ENCODE peak calls at places on chromosomes 6 and 20, in ten cellular contexts. One of them, this sample, is unnamed.

GRCh38 chr6:152529364-152529763 is 107.8 kb downstream of the SYNE1 start:
- DNase-seq in spleen: no peak
- DNase-seq in sigmoid colon: no peak
- DNase-seq in transverse colon: no peak
- DNase-seq in breast epithelium: no peak
- DNase-seq in HepG2: no peak
- DNase-seq in H1: no peak
- DNase-seq in endothelial cell of umbilical vein: no peak
- DNase-seq in HCT116: no peak
- DNase-seq in GM23338: no peak
- DNase-seq in this sample: no peak

GRCh38 chr20:12371955-12372354 is 454.3 kb downstream of the BTBD3 start:
- DNase-seq in GM23338: no peak
- DNase-seq in HepG2: no peak
- DNase-seq in HCT116: no peak
- DNase-seq in breast epithelium: no peak
- DNase-seq in endothelial cell of umbilical vein: no peak
- DNase-seq in sigmoid colon: no peak
- DNase-seq in H1: no peak
- DNase-seq in spleen: no peak
- DNase-seq in transverse colon: peak
- DNase-seq in this sample: no peak

GRCh38 chr20:61042501-61043385 is 209.3 kb upstream of the CDH4 start:
- DNase-seq in HepG2: no peak
- DNase-seq in sigmoid colon: no peak
- DNase-seq in transverse colon: no peak
- DNase-seq in HCT116: no peak
- DNase-seq in spleen: no peak
- DNase-seq in GM23338: no peak
- DNase-seq in endothelial cell of umbilical vein: no peak
- DNase-seq in breast epithelium: no peak
- DNase-seq in H1: no peak
- DNase-seq in this sample: no peak

GRCh38 chr6:1767481-1768246 is 157.9 kb downstream of the FOXC1 start:
- DNase-seq in endothelial cell of umbilical vein: peak
- DNase-seq in HCT116: no peak
- DNase-seq in spleen: no peak
- DNase-seq in H1: no peak
- DNase-seq in breast epithelium: no peak
- DNase-seq in transverse colon: no peak
- DNase-seq in sigmoid colon: no peak
- DNase-seq in GM23338: no peak
- DNase-seq in HepG2: no peak
- DNase-seq in this sample: no peak

GRCh38 chr6:130535242-130535641 is 169.4 kb downstream of the TMEM200A start:
- DNase-seq in sigmoid colon: no peak
- DNase-seq in endothelial cell of umbilical vein: no peak
- DNase-seq in spleen: no peak
- DNase-seq in HCT116: no peak
- DNase-seq in GM23338: no peak
- DNase-seq in transverse colon: no peak
- DNase-seq in H1: no peak
- DNase-seq in breast epithelium: no peak
- DNase-seq in HepG2: no peak
- DNase-seq in this sample: no peak

GRCh38 chr6:27814665-27815424 is 97.4 kb downstream of the OR2B2 start:
- DNase-seq in HCT116: peak
- DNase-seq in HepG2: peak
- DNase-seq in GM23338: peak
- DNase-seq in spleen: peak
- DNase-seq in sigmoid colon: peak
- DNase-seq in endothelial cell of umbilical vein: peak
- DNase-seq in transverse colon: peak
- DNase-seq in breast epithelium: peak
- DNase-seq in H1: peak
- DNase-seq in this sample: no peak

GRCh38 chr6:153001767-153002612 is 519 bp downstream of the MTRF1L start:
- DNase-seq in HepG2: peak
- DNase-seq in breast epithelium: no peak
- DNase-seq in GM23338: peak
- DNase-seq in HCT116: no peak
- DNase-seq in transverse colon: peak
- DNase-seq in spleen: peak
- DNase-seq in endothelial cell of umbilical vein: peak
- DNase-seq in H1: no peak
- DNase-seq in sigmoid colon: no peak
- DNase-seq in this sample: no peak

GRCh38 chr6:44800171-44800671 is 412.7 kb downstream of the CDC5L start:
- DNase-seq in transverse colon: no peak
- DNase-seq in H1: no peak
- DNase-seq in GM23338: no peak
- DNase-seq in sigmoid colon: no peak
- DNase-seq in HCT116: no peak
- DNase-seq in breast epithelium: peak
- DNase-seq in HepG2: peak
- DNase-seq in endothelial cell of umbilical vein: no peak
- DNase-seq in spleen: no peak
- DNase-seq in this sample: peak

GRCh38 chr20:12640255-12640654 is 368.5 kb upstream of the SPTLC3 start:
- DNase-seq in GM23338: no peak
- DNase-seq in spleen: no peak
- DNase-seq in HepG2: no peak
- DNase-seq in breast epithelium: no peak
- DNase-seq in transverse colon: peak
- DNase-seq in HCT116: no peak
- DNase-seq in H1: no peak
- DNase-seq in endothelial cell of umbilical vein: no peak
- DNase-seq in sigmoid colon: no peak
- DNase-seq in this sample: no peak

GRCh38 chr20:61120595-61121515 is 131.2 kb upstream of the CDH4 start:
- DNase-seq in sigmoid colon: no peak
- DNase-seq in breast epithelium: peak
- DNase-seq in HepG2: peak
- DNase-seq in transverse colon: no peak
- DNase-seq in spleen: no peak
- DNase-seq in H1: peak
- DNase-seq in endothelial cell of umbilical vein: no peak
- DNase-seq in GM23338: peak
- DNase-seq in HCT116: no peak
- DNase-seq in this sample: peak

GRCh38 chr6:91575032-91575431 is 988.2 kb upstream of the MAP3K7 start:
- DNase-seq in GM23338: no peak
- DNase-seq in breast epithelium: no peak
- DNase-seq in H1: no peak
- DNase-seq in spleen: no peak
- DNase-seq in HCT116: no peak
- DNase-seq in HepG2: no peak
- DNase-seq in transverse colon: no peak
- DNase-seq in sigmoid colon: no peak
- DNase-seq in endothelial cell of umbilical vein: no peak
- DNase-seq in this sample: no peak

DNA sequence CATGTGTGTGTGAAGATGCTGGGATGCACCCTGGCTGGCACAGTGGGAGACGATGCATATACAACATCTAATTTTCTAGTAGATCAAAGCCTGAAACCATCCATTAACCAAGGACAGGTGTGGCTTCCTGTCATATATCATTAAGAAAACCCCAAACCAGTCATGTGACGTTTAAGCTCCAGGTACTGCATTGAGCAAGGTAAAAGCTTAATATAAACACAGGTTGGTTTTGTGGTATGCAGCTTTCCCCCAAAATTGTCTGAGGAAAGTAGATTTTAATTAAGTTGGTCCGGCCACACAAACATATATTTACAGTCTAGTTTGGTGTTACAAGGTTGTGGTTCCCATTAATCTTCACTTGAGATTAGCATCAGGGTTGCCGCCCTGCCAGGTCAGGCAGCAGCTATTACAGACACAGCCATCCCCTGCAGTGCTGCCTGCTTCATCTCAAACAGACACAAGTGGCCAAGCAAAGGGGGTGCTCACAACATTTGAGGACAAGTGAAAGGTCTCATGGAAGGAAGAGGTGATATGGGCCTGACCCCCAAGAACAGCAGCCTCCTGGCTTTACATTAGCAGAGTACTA is 48.6 kb upstream of the NAA20 start:
- DNase-seq in GM23338: no peak
- DNase-seq in sigmoid colon: no peak
- DNase-seq in HepG2: no peak
- DNase-seq in spleen: no peak
- DNase-seq in breast epithelium: no peak
- DNase-seq in H1: no peak
- DNase-seq in endothelial cell of umbilical vein: no peak
- DNase-seq in HCT116: no peak
- DNase-seq in transverse colon: no peak
- DNase-seq in this sample: no peak
- TF ChIP-seq POLR2AphosphoS5 in GM23338: no peak
- TF ChIP-seq POLR2AphosphoS5 in sigmoid colon: no peak
- TF ChIP-seq POLR2AphosphoS5 in HepG2: no peak
- TF ChIP-seq POLR2AphosphoS5 in spleen: no peak
- TF ChIP-seq POLR2AphosphoS5 in breast epithelium: no peak
- TF ChIP-seq POLR2AphosphoS5 in H1: no peak
- TF ChIP-seq POLR2AphosphoS5 in endothelial cell of umbilical vein: no peak
- TF ChIP-seq POLR2AphosphoS5 in HCT116: no peak
- TF ChIP-seq POLR2AphosphoS5 in transverse colon: no peak
- TF ChIP-seq POLR2AphosphoS5 in this sample: no peak

DNA sequence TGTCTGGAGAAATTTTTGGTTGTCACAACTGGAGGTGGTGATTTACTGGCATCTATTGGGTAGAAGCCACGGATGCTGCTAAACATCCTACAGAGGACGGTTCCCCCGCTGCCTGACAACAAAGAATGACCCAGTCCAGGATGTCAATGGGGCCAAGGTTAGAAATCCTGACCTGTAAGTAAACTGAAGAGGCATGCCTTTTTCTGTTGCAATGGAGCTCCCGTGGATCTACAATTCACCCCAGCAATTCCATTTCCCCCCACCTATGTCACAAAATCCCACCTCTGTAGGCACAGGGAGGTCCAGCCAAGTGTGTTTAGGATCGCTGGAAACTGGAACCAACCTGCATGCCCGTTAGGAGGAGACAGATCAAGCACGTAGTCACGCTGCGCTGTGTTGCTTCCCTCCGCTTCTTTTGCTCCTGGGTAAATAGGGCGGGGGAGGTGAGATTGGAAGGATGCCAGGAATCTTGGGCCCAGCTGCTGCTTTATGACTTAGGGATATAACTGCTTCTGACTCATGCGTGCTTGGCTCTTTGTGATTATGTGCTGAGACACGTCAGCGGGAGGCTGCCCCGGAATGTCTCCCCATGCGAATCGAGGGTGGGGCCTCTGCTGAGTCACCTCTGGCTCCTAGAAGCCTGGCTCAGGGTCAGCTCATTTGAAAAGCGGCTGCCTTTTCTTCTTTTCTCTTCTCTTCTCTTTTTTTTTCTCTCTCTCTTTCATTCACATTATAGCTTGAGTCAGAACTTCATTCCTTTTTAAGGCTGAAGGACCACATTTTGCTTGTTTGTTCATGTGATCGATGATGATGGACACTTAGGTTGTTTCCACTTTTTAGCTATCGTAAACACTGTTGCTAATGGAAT is 12.4 kb upstream of the PEDS1 start:
- DNase-seq in endothelial cell of umbilical vein: peak
- DNase-seq in sigmoid colon: peak
- DNase-seq in H1: peak
- DNase-seq in spleen: peak
- DNase-seq in HepG2: peak
- DNase-seq in transverse colon: peak
- DNase-seq in breast epithelium: peak
- DNase-seq in HCT116: peak
- DNase-seq in GM23338: peak
- DNase-seq in this sample: no peak
- H3K4me3 ChIP-seq in endothelial cell of umbilical vein: peak
- H3K4me3 ChIP-seq in sigmoid colon: no peak
- H3K4me3 ChIP-seq in H1: peak
- H3K4me3 ChIP-seq in spleen: peak
- H3K4me3 ChIP-seq in HepG2: peak
- H3K4me3 ChIP-seq in transverse colon: no peak
- H3K4me3 ChIP-seq in breast epithelium: peak
- H3K4me3 ChIP-seq in HCT116: peak
- H3K4me3 ChIP-seq in GM23338: peak
- H3K4me3 ChIP-seq in this sample: peak

DNA sequence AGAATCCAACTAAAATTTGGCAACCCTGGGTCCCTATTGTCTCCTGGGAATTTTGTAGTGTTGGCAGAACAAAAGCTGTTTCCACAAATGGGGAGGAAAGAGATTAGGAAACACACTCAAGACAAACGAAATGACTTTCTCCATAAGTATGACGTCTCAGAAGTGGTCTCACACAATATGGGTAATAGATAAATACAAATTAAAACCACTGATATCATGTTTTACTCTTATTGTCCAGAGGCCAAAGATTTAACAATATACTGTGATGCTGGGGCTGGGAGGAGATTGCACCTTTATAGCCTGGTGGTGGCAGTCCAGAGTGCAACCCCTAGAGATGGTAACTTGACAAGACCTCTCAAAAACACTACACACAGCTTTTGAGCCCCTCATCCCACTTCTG is 18.6 kb downstream of the FKBP1A start:
- DNase-seq in HepG2: no peak
- DNase-seq in breast epithelium: no peak
- DNase-seq in GM23338: no peak
- DNase-seq in HCT116: no peak
- DNase-seq in transverse colon: no peak
- DNase-seq in H1: peak
- DNase-seq in sigmoid colon: no peak
- DNase-seq in endothelial cell of umbilical vein: peak
- DNase-seq in spleen: no peak
- DNase-seq in this sample: no peak
- TF ChIP-seq POLR2AphosphoS5 in HepG2: no peak
- TF ChIP-seq POLR2AphosphoS5 in breast epithelium: no peak
- TF ChIP-seq POLR2AphosphoS5 in GM23338: no peak
- TF ChIP-seq POLR2AphosphoS5 in HCT116: no peak
- TF ChIP-seq POLR2AphosphoS5 in transverse colon: no peak
- TF ChIP-seq POLR2AphosphoS5 in H1: no peak
- TF ChIP-seq POLR2AphosphoS5 in sigmoid colon: no peak
- TF ChIP-seq POLR2AphosphoS5 in endothelial cell of umbilical vein: peak
- TF ChIP-seq POLR2AphosphoS5 in spleen: no peak
- TF ChIP-seq POLR2AphosphoS5 in this sample: no peak

DNA sequence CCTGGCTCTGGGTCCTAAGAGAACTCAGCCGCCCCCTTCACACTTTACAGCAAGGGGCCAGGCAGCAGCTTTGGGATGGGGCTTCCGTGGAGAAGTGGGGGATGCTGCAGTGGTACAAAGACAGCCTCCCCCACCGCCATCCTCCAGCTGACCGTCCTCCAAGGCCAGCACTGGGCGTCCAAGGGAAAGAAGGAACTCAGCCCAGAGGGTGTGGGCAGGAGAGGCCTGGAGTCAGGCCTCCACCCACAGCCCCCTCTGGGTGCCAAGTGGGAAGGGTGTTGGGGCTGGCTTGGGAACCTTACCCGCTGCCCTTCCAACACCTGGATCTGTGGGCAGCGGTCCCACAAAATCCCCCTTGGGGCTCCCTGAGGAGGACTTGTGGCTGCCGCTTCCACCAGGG is 13.1 kb downstream of the STMN3 start:
- DNase-seq in endothelial cell of umbilical vein: no peak
- DNase-seq in spleen: peak
- DNase-seq in transverse colon: no peak
- DNase-seq in GM23338: no peak
- DNase-seq in HepG2: no peak
- DNase-seq in HCT116: no peak
- DNase-seq in sigmoid colon: no peak
- DNase-seq in H1: no peak
- DNase-seq in breast epithelium: no peak
- DNase-seq in this sample: no peak
- H3K4me3 ChIP-seq in endothelial cell of umbilical vein: no peak
- H3K4me3 ChIP-seq in spleen: peak
- H3K4me3 ChIP-seq in transverse colon: no peak
- H3K4me3 ChIP-seq in GM23338: no peak
- H3K4me3 ChIP-seq in HepG2: no peak
- H3K4me3 ChIP-seq in HCT116: no peak
- H3K4me3 ChIP-seq in sigmoid colon: no peak
- H3K4me3 ChIP-seq in H1: no peak
- H3K4me3 ChIP-seq in breast epithelium: peak
- H3K4me3 ChIP-seq in this sample: no peak

GRCh38 chr6:6319947-6320811 is at the start of gene F13A1:
- DNase-seq in HepG2: no peak
- DNase-seq in transverse colon: peak
- DNase-seq in H1: peak
- DNase-seq in sigmoid colon: no peak
- DNase-seq in HCT116: no peak
- DNase-seq in endothelial cell of umbilical vein: no peak
- DNase-seq in breast epithelium: no peak
- DNase-seq in GM23338: peak
- DNase-seq in spleen: peak
- DNase-seq in this sample: no peak
- TF ChIP-seq POLR2AphosphoS5 in HepG2: no peak
- TF ChIP-seq POLR2AphosphoS5 in transverse colon: peak
- TF ChIP-seq POLR2AphosphoS5 in H1: no peak
- TF ChIP-seq POLR2AphosphoS5 in sigmoid colon: peak
- TF ChIP-seq POLR2AphosphoS5 in HCT116: no peak
- TF ChIP-seq POLR2AphosphoS5 in endothelial cell of umbilical vein: no peak
- TF ChIP-seq POLR2AphosphoS5 in breast epithelium: no peak
- TF ChIP-seq POLR2AphosphoS5 in GM23338: no peak
- TF ChIP-seq POLR2AphosphoS5 in spleen: no peak
- TF ChIP-seq POLR2AphosphoS5 in this sample: no peak

This sample was measured in upper lobe of left lung.